ENCODE peak calls at places on chromosome 4, in five cellular contexts. J is A549, K is sigmoid colon, W is IMR-90, C is prostate gland. S is an unnamed sample.

GRCh38 chr4:86939737-86940141 is 4.9 kb downstream of the AFF1 start:
- DNase-seq in J (no peak), K (no peak), W (no peak), C (no peak), S (no peak)

GRCh38 chr4:97912151-97912550 is 231.1 kb downstream of the STPG2 start:
- DNase-seq in J (no peak), K (no peak), W (no peak), C (no peak), S (no peak)

GRCh38 chr4:96739101-96739500 is 899.2 kb downstream of the PDHA2 start:
- DNase-seq in J (no peak), K (no peak), W (no peak), C (no peak), S (no peak)

GRCh38 chr4:109315818-109316217 is 13.4 kb upstream of the COL25A1 start:
- DNase-seq in J (no peak), K (no peak), W (peak; percentile 15), C (no peak), S (no peak)

GRCh38 chr4:912548-913279 is 19.4 kb downstream of the GAK start:
- DNase-seq in J (no peak), K (peak; percentile 58), W (no peak), C (peak; percentile 53), S (no peak)

GRCh38 chr4:81454498-81454897 is 17.2 kb downstream of the RASGEF1B start:
- DNase-seq in J (no peak), K (no peak), W (peak; percentile 14), C (no peak), S (no peak)

GRCh38 chr4:184114431-184114830 is 103.2 kb downstream of the ENPP6 start:
- DNase-seq in J (peak; percentile 14), K (no peak), W (no peak), C (no peak), S (no peak)

GRCh38 chr4:183257808-183258207 is 62.3 kb downstream of the CLDN22 start:
- DNase-seq in J (no peak), K (no peak), W (no peak), C (no peak), S (no peak)

GRCh38 chr4:173529505-173530325 is at the start of gene HAND2:
- DNase-seq in J (peak; percentile 52), K (peak; percentile 97), W (peak; percentile 59), C (no peak), S (peak; percentile 42)

GRCh38 chr4:42750091-42750490 is 93.2 kb upstream of the ATP8A1 start:
- DNase-seq in J (no peak), K (no peak), W (no peak), C (peak; percentile 12), S (no peak)

GRCh38 chr4:56240554-56241190 is 146.6 kb downstream of the AASDH start:
- DNase-seq in J (no peak), K (no peak), W (no peak), C (no peak), S (no peak)

GRCh38 chr4:65089666-65090065 is 580.6 kb downstream of the EPHA5 start:
- DNase-seq in J (peak; percentile 1), K (no peak), W (no peak), C (no peak), S (no peak)

GRCh38 chr4:13530823-13531608 is 13.3 kb downstream of the NKX3-2 start:
- DNase-seq in J (no peak), K (peak; percentile 49), W (no peak), C (no peak), S (no peak)

GRCh38 chr4:128287159-128287870 is at the start of gene PGRMC2:
- DNase-seq in J (peak; percentile 48), K (peak; percentile 70), W (peak; percentile 37), C (no peak), S (no peak)

GRCh38 chr4:1793496-1793840 is 375 bp downstream of the FGFR3 start:
- DNase-seq in J (peak; percentile 25), K (no peak), W (no peak), C (peak; percentile 37), S (peak; percentile 63)

GRCh38 chr4:70801265-70801809 is 38.4 kb downstream of the GRSF1 start:
- DNase-seq in J (no peak), K (no peak), W (no peak), C (no peak), S (no peak)

GRCh38 chr4:99855677-99856076 is 38.5 kb downstream of the LAMTOR3 start:
- DNase-seq in J (no peak), K (no peak), W (no peak), C (no peak), S (no peak)

GRCh38 chr4:36138221-36138620 is 106.1 kb downstream of the ARAP2 start:
- DNase-seq in J (no peak), K (no peak), W (peak; percentile 33), C (no peak), S (no peak)

GRCh38 chr4:22897520-22898108 is 204.9 kb downstream of the GBA3 start:
- DNase-seq in J (peak; percentile 19), K (no peak), W (peak; percentile 5), C (no peak), S (peak; percentile 5)

GRCh38 chr4:140152760-140153418 is 1.1 kb downstream of the MAML3 start:
- DNase-seq in J (no peak), K (peak; percentile 86), W (peak; percentile 44), C (peak; percentile 53), S (no peak)

DNA sequence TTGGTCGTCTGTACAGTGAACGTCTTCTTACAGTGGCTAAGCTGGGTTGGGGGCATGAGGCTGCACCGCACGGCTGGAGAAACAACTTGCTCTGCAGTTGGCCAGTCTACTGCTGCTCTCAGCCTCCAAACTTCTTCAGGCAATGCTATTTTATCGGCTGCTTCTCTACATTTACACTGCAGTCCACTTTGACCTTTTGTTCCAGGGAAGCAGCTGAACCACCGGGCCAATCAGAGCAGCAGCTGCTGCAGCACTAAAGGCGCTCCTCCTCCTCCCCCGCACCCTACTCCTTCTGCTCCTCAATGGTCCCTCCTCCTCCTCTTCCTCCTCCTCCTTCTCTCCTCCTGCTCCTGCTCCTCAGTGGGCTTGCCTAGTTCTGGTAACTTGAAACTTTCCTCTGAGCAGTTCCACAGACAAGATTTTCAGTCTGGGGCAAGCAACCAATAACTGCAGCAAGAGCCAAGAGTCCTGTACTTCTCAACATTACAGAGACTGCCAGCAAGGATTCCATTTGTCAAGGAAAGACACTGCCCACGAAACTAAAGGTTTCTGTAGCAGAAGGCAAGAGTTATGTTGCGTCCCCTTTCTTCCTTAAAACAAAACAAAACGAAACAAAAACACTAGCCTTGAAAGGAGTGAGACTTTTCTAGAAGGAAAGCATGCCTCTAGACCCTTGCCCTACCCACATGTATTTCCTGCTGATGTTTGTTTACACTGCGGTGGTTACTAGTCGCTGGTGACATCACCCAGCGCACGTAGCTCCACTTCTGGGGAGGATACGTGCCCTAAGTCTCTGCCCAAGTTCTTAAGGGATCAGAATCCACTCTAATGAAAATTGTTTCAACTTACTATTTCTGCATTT is 125.7 kb upstream of the NAP1L5 start:
- DNase-seq in J (peak; percentile 88), K (peak; percentile 97), W (peak; percentile 98), C (peak; percentile 83), S (peak; percentile 22)
- TF ChIP-seq POLR2A in J (peak; percentile 45), K (peak; percentile 75), W (peak; percentile 79), C (peak; percentile 83), S (no peak)

GRCh38 chr4:110475881-110476818 is at the start of gene ENPEP:
- DNase-seq in J (no peak), K (peak; percentile 65), W (peak; percentile 36), C (peak; percentile 4), S (no peak)
- TF ChIP-seq POLR2A in J (no peak), K (no peak), W (no peak), C (no peak), S (no peak)

DNA sequence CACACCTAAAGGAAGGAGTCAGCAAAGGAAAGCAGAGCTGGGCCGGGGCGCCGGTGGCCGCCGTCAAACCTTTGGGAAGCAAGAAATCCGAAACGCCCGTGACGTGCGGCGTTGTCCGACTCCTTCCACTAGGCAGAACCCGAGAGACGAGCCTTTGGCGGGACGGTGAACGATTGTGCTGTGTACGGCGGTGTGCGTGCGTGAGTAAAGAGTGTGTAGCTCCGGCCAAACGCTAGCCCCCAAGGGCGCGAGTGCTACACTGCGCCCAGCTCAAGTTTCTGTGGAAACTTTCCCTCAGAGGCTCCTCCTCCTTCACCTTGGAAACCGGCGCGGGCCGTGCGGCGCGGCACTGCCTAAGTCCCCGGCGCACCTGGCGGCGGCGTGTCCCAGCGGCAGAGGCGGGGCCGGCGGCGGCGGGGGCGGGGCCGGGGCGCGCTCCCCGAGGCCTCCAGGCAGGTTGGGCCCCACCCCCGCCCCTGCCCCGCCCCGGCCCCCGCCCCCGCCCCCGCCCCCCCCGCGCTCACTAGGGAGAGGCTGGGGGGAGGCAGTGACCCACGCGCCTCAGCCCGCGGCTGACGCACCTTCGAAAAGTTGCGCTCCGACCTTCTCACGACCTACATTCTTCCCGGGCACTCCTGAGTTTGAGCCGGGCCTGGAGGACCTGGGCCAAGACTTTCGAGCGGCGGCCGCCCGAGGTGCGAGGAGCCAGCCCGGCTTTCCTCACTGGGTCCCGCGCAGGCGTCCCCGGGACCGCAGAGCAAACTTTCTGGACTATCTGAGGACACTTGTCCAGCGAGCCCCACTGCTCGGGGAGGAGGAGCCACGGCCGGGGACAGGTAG is at the start of gene FHIP1A:
- DNase-seq in J (peak; percentile 59), K (peak; percentile 82), W (peak; percentile 53), C (peak; percentile 94), S (peak; percentile 62)
- TF ChIP-seq POLR2A in J (no peak), K (peak; percentile 45), W (no peak), C (peak; percentile 81), S (no peak)

GRCh38 chr4:77821775-77822174 is 2.6 kb upstream of the CNOT6L start:
- DNase-seq in J (no peak), K (no peak), W (no peak), C (no peak), S (no peak)
- TF ChIP-seq POLR2A in J (no peak), K (no peak), W (no peak), C (no peak), S (no peak)

DNA sequence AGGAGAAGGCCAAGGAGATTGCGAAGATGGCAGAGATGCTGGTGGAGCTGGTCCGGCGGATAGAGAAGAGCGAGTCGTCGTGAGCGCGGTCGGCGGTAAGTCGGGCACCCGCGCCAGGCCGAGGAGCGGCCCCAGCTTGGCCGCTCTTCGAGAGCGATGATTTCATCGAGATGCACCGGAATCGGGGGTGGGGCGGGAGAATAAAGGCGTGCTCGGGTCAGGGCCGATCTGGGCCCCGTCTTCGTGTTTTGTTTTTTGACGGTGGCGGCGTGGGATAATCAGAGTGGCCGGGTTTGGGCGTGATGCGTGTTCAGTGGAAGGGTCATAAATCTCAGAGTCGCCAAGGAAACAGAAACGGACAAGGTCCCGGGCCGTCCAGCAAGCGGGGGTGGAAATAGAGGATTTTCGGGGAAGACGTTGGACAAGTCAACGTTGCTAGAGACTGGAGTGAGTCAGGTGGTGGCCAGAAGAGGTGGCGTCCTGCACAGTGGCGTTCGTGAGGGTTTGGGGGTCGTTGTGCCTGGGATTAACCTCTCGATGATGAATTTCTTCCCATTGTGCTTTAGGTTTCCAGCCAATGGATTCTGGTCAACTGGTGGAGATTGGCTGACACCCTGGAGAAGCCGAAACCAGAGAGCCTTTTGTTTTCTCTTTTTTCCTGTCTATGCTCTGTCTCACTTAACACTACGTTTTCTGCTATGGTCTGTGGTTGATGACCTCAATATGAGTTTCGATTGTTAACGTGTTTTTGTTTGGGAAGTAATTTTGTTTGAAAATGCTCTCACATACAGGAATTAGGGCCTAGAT is 882 bp downstream of the MRFAP1 start:
- DNase-seq in J (no peak), K (no peak), W (peak; percentile 42), C (peak; percentile 35), S (no peak)
- TF ChIP-seq POLR2A in J (no peak), K (no peak), W (no peak), C (no peak), S (peak; percentile 7)